ENCODE peak calls at places on chromosomes 3 and 15, in ten cellular contexts. L is aorta; X is HS-27A; Y is CD8-positive, alpha-beta memory T cell; C is right cardiac atrium; D is pulmonary artery endothelial cell; U is AG08395; P is Peyer's patch; S is stimulated activated CD4-positive, alpha-beta T cell treated with anti-CD3 and anti-CD28 coated beads, Interleukin-2, amount 100 ng/mL, for 24 hours; I is CD4-positive, alpha-beta T cell. K is an unnamed sample.

GRCh38 chr3:188469228-188469885 is 315.4 kb downstream of the LPP start:
- DNase-seq in C (no peak), L (no peak), U (no peak), S (no peak), X (no peak), P (no peak), D (no peak), Y (no peak), I (no peak), K (no peak)

GRCh38 chr15:31024330-31024729 is 32.9 kb upstream of the MTMR10 start:
- DNase-seq in L (no peak), I (no peak), Y (no peak), U (peak), C (no peak), D (peak), X (peak), S (no peak), P (no peak), K (no peak)

GRCh38 chr3:110318108-110318507 is 753.5 kb upstream of the NECTIN3 start:
- DNase-seq in P (no peak), C (no peak), U (peak), S (no peak), D (peak), Y (no peak), X (no peak), I (no peak), L (no peak), K (no peak)

GRCh38 chr15:70237626-70238025 is 139.9 kb upstream of the TLE3 start:
- DNase-seq in Y (no peak), I (no peak), P (no peak), L (no peak), U (no peak), S (no peak), C (no peak), X (no peak), D (no peak), K (no peak)

GRCh38 chr3:172673210-172673679 is 37.6 kb downstream of the NCEH1 start:
- DNase-seq in L (peak), U (peak), X (peak), S (peak), Y (no peak), I (peak), P (peak), D (no peak), C (peak), K (peak)

GRCh38 chr15:100781061-100781960 is 98.3 kb upstream of the ALDH1A3 start:
- DNase-seq in D (no peak), U (no peak), P (no peak), Y (no peak), S (no peak), L (no peak), X (no peak), I (no peak), C (no peak), K (no peak)

GRCh38 chr3:127697531-127698240 is 24.9 kb downstream of the ABTB1 start:
- DNase-seq in I (peak), X (peak), C (peak), L (peak), U (peak), Y (peak), D (peak), P (peak), S (peak), K (peak)

GRCh38 chr3:14725015-14725431 is 50.1 kb downstream of the C3orf20 start:
- DNase-seq in D (no peak), S (no peak), X (no peak), U (peak), Y (no peak), C (peak), P (no peak), I (no peak), L (no peak), K (no peak)

K was measured in CD4-positive, CD25-positive, alpha-beta regulatory T cell.